ENCODE peak calls at places on chromosomes 13 and 19, in seven cellular contexts. One of them, this sample, is unnamed.

GRCh38 chr19:50036905-50037304 is 11.1 kb downstream of the ZNF473 start:
- DNase-seq in NCI-H446: no peak
- DNase-seq in HS-5: no peak
- DNase-seq in tibial artery: no peak
- DNase-seq in naive thymus-derived CD8-positive, alpha-beta T cell: no peak
- DNase-seq in stimulated activated naive CD8-positive, alpha-beta T cell treated with anti-CD3 and anti-CD28 coated beads, Interleukin-15, Interleukin-2, amounts not matched to agents 100 U/mL and 50 U/mL, for 24 hours: no peak
- DNase-seq in central memory CD4-positive, alpha-beta T cell: no peak
- DNase-seq in this sample: no peak

GRCh38 chr13:76864259-76864658 is 21.9 kb downstream of the KCTD12 start:
- DNase-seq in HS-5: no peak
- DNase-seq in NCI-H446: no peak
- DNase-seq in tibial artery: no peak
- DNase-seq in stimulated activated naive CD8-positive, alpha-beta T cell treated with anti-CD3 and anti-CD28 coated beads, Interleukin-15, Interleukin-2, amounts not matched to agents 100 U/mL and 50 U/mL, for 24 hours: no peak
- DNase-seq in naive thymus-derived CD8-positive, alpha-beta T cell: no peak
- DNase-seq in central memory CD4-positive, alpha-beta T cell: no peak
- DNase-seq in this sample: no peak

GRCh38 chr13:35489050-35489449 is 12.6 kb upstream of the MAB21L1 start:
- DNase-seq in stimulated activated naive CD8-positive, alpha-beta T cell treated with anti-CD3 and anti-CD28 coated beads, Interleukin-15, Interleukin-2, amounts not matched to agents 100 U/mL and 50 U/mL, for 24 hours: no peak
- DNase-seq in HS-5: no peak
- DNase-seq in naive thymus-derived CD8-positive, alpha-beta T cell: no peak
- DNase-seq in tibial artery: no peak
- DNase-seq in NCI-H446: peak
- DNase-seq in central memory CD4-positive, alpha-beta T cell: no peak
- DNase-seq in this sample: no peak

GRCh38 chr13:65240773-65241172 is 1989.4 kb downstream of the PCDH9 start:
- DNase-seq in central memory CD4-positive, alpha-beta T cell: no peak
- DNase-seq in NCI-H446: no peak
- DNase-seq in HS-5: no peak
- DNase-seq in naive thymus-derived CD8-positive, alpha-beta T cell: no peak
- DNase-seq in tibial artery: no peak
- DNase-seq in stimulated activated naive CD8-positive, alpha-beta T cell treated with anti-CD3 and anti-CD28 coated beads, Interleukin-15, Interleukin-2, amounts not matched to agents 100 U/mL and 50 U/mL, for 24 hours: no peak
- DNase-seq in this sample: no peak

GRCh38 chr13:27927444-27928352 is 7.9 kb downstream of the PDX1 start:
- DNase-seq in NCI-H446: no peak
- DNase-seq in HS-5: no peak
- DNase-seq in tibial artery: no peak
- DNase-seq in naive thymus-derived CD8-positive, alpha-beta T cell: no peak
- DNase-seq in stimulated activated naive CD8-positive, alpha-beta T cell treated with anti-CD3 and anti-CD28 coated beads, Interleukin-15, Interleukin-2, amounts not matched to agents 100 U/mL and 50 U/mL, for 24 hours: no peak
- DNase-seq in central memory CD4-positive, alpha-beta T cell: no peak
- DNase-seq in this sample: no peak

GRCh38 chr13:26867451-26868067 is 107.0 kb upstream of the GPR12 start:
- DNase-seq in HS-5: no peak
- DNase-seq in stimulated activated naive CD8-positive, alpha-beta T cell treated with anti-CD3 and anti-CD28 coated beads, Interleukin-15, Interleukin-2, amounts not matched to agents 100 U/mL and 50 U/mL, for 24 hours: peak
- DNase-seq in NCI-H446: peak
- DNase-seq in naive thymus-derived CD8-positive, alpha-beta T cell: no peak
- DNase-seq in central memory CD4-positive, alpha-beta T cell: no peak
- DNase-seq in tibial artery: no peak
- DNase-seq in this sample: no peak

GRCh38 chr13:109500146-109500773 is 286.1 kb downstream of the IRS2 start:
- DNase-seq in NCI-H446: no peak
- DNase-seq in central memory CD4-positive, alpha-beta T cell: no peak
- DNase-seq in tibial artery: no peak
- DNase-seq in HS-5: no peak
- DNase-seq in stimulated activated naive CD8-positive, alpha-beta T cell treated with anti-CD3 and anti-CD28 coated beads, Interleukin-15, Interleukin-2, amounts not matched to agents 100 U/mL and 50 U/mL, for 24 hours: no peak
- DNase-seq in naive thymus-derived CD8-positive, alpha-beta T cell: no peak
- DNase-seq in this sample: no peak

GRCh38 chr13:60759499-60759898 is 362.5 kb downstream of the TDRD3 start:
- DNase-seq in stimulated activated naive CD8-positive, alpha-beta T cell treated with anti-CD3 and anti-CD28 coated beads, Interleukin-15, Interleukin-2, amounts not matched to agents 100 U/mL and 50 U/mL, for 24 hours: no peak
- DNase-seq in naive thymus-derived CD8-positive, alpha-beta T cell: no peak
- DNase-seq in HS-5: no peak
- DNase-seq in tibial artery: no peak
- DNase-seq in NCI-H446: no peak
- DNase-seq in central memory CD4-positive, alpha-beta T cell: no peak
- DNase-seq in this sample: no peak

GRCh38 chr13:51629711-51630575 is 45.7 kb downstream of the WDFY2 start:
- DNase-seq in central memory CD4-positive, alpha-beta T cell: no peak
- DNase-seq in HS-5: no peak
- DNase-seq in naive thymus-derived CD8-positive, alpha-beta T cell: no peak
- DNase-seq in stimulated activated naive CD8-positive, alpha-beta T cell treated with anti-CD3 and anti-CD28 coated beads, Interleukin-15, Interleukin-2, amounts not matched to agents 100 U/mL and 50 U/mL, for 24 hours: no peak
- DNase-seq in NCI-H446: no peak
- DNase-seq in tibial artery: no peak
- DNase-seq in this sample: no peak

GRCh38 chr13:60986301-60986700 is 429.3 kb downstream of the PCDH20 start:
- DNase-seq in central memory CD4-positive, alpha-beta T cell: no peak
- DNase-seq in stimulated activated naive CD8-positive, alpha-beta T cell treated with anti-CD3 and anti-CD28 coated beads, Interleukin-15, Interleukin-2, amounts not matched to agents 100 U/mL and 50 U/mL, for 24 hours: no peak
- DNase-seq in HS-5: no peak
- DNase-seq in naive thymus-derived CD8-positive, alpha-beta T cell: no peak
- DNase-seq in tibial artery: no peak
- DNase-seq in NCI-H446: no peak
- DNase-seq in this sample: no peak

GRCh38 chr13:23790591-23791170 is 98.5 kb downstream of the MIPEP start:
- DNase-seq in tibial artery: no peak
- DNase-seq in central memory CD4-positive, alpha-beta T cell: no peak
- DNase-seq in naive thymus-derived CD8-positive, alpha-beta T cell: no peak
- DNase-seq in stimulated activated naive CD8-positive, alpha-beta T cell treated with anti-CD3 and anti-CD28 coated beads, Interleukin-15, Interleukin-2, amounts not matched to agents 100 U/mL and 50 U/mL, for 24 hours: no peak
- DNase-seq in HS-5: peak
- DNase-seq in NCI-H446: peak
- DNase-seq in this sample: no peak

GRCh38 chr19:38952395-38953165 is 21.8 kb downstream of the MRPS12 start:
- DNase-seq in stimulated activated naive CD8-positive, alpha-beta T cell treated with anti-CD3 and anti-CD28 coated beads, Interleukin-15, Interleukin-2, amounts not matched to agents 100 U/mL and 50 U/mL, for 24 hours: peak
- DNase-seq in HS-5: no peak
- DNase-seq in naive thymus-derived CD8-positive, alpha-beta T cell: no peak
- DNase-seq in NCI-H446: peak
- DNase-seq in central memory CD4-positive, alpha-beta T cell: peak
- DNase-seq in tibial artery: no peak
- DNase-seq in this sample: no peak

GRCh38 chr19:13995017-13995728 is 10.9 kb downstream of the RFX1 start:
- DNase-seq in central memory CD4-positive, alpha-beta T cell: no peak
- DNase-seq in stimulated activated naive CD8-positive, alpha-beta T cell treated with anti-CD3 and anti-CD28 coated beads, Interleukin-15, Interleukin-2, amounts not matched to agents 100 U/mL and 50 U/mL, for 24 hours: no peak
- DNase-seq in tibial artery: no peak
- DNase-seq in naive thymus-derived CD8-positive, alpha-beta T cell: no peak
- DNase-seq in HS-5: no peak
- DNase-seq in NCI-H446: peak
- DNase-seq in this sample: peak

GRCh38 chr13:44329909-44330545 is 43.6 kb upstream of the SERP2 start:
- DNase-seq in NCI-H446: no peak
- DNase-seq in HS-5: no peak
- DNase-seq in tibial artery: no peak
- DNase-seq in stimulated activated naive CD8-positive, alpha-beta T cell treated with anti-CD3 and anti-CD28 coated beads, Interleukin-15, Interleukin-2, amounts not matched to agents 100 U/mL and 50 U/mL, for 24 hours: no peak
- DNase-seq in naive thymus-derived CD8-positive, alpha-beta T cell: no peak
- DNase-seq in central memory CD4-positive, alpha-beta T cell: no peak
- DNase-seq in this sample: no peak

GRCh38 chr19:37936166-37936565 is 29.2 kb downstream of the SIPA1L3 start:
- DNase-seq in HS-5: no peak
- DNase-seq in tibial artery: no peak
- DNase-seq in central memory CD4-positive, alpha-beta T cell: no peak
- DNase-seq in stimulated activated naive CD8-positive, alpha-beta T cell treated with anti-CD3 and anti-CD28 coated beads, Interleukin-15, Interleukin-2, amounts not matched to agents 100 U/mL and 50 U/mL, for 24 hours: no peak
- DNase-seq in NCI-H446: no peak
- DNase-seq in naive thymus-derived CD8-positive, alpha-beta T cell: no peak
- DNase-seq in this sample: no peak

GRCh38 chr19:6693681-6694080 is 23.7 kb upstream of the TNFSF14 start:
- DNase-seq in stimulated activated naive CD8-positive, alpha-beta T cell treated with anti-CD3 and anti-CD28 coated beads, Interleukin-15, Interleukin-2, amounts not matched to agents 100 U/mL and 50 U/mL, for 24 hours: no peak
- DNase-seq in central memory CD4-positive, alpha-beta T cell: no peak
- DNase-seq in NCI-H446: no peak
- DNase-seq in HS-5: no peak
- DNase-seq in tibial artery: no peak
- DNase-seq in naive thymus-derived CD8-positive, alpha-beta T cell: no peak
- DNase-seq in this sample: no peak

GRCh38 chr19:13906525-13906904 is 514 bp downstream of the CC2D1A start:
- DNase-seq in stimulated activated naive CD8-positive, alpha-beta T cell treated with anti-CD3 and anti-CD28 coated beads, Interleukin-15, Interleukin-2, amounts not matched to agents 100 U/mL and 50 U/mL, for 24 hours: peak
- DNase-seq in HS-5: no peak
- DNase-seq in tibial artery: no peak
- DNase-seq in naive thymus-derived CD8-positive, alpha-beta T cell: peak
- DNase-seq in central memory CD4-positive, alpha-beta T cell: no peak
- DNase-seq in NCI-H446: no peak
- DNase-seq in this sample: no peak

GRCh38 chr19:29988351-29988750 is 46.3 kb downstream of the URI1 start:
- DNase-seq in naive thymus-derived CD8-positive, alpha-beta T cell: no peak
- DNase-seq in HS-5: no peak
- DNase-seq in stimulated activated naive CD8-positive, alpha-beta T cell treated with anti-CD3 and anti-CD28 coated beads, Interleukin-15, Interleukin-2, amounts not matched to agents 100 U/mL and 50 U/mL, for 24 hours: no peak
- DNase-seq in tibial artery: no peak
- DNase-seq in central memory CD4-positive, alpha-beta T cell: no peak
- DNase-seq in NCI-H446: no peak
- DNase-seq in this sample: no peak

GRCh38 chr19:12946092-12946845 is 607 bp downstream of the RAD23A start:
- DNase-seq in central memory CD4-positive, alpha-beta T cell: peak
- DNase-seq in naive thymus-derived CD8-positive, alpha-beta T cell: no peak
- DNase-seq in tibial artery: peak
- DNase-seq in HS-5: no peak
- DNase-seq in stimulated activated naive CD8-positive, alpha-beta T cell treated with anti-CD3 and anti-CD28 coated beads, Interleukin-15, Interleukin-2, amounts not matched to agents 100 U/mL and 50 U/mL, for 24 hours: peak
- DNase-seq in NCI-H446: peak
- DNase-seq in this sample: peak

This sample was measured in heart right ventricle.